ENCODE peak calls at places on chromosomes 2 and 18, in four cellular contexts. O, A, N and S are unnamed samples.

GRCh38 chr2:186443851-186444250 is 42.2 kb upstream of the ZC3H15 start:
- DNase-seq in O (no peak), A (no peak), N (no peak), S (no peak)

GRCh38 chr2:100422320-100422719 is 4.9 kb upstream of the CHST10 start:
- DNase-seq in O (peak), A (peak), N (peak), S (no peak)

GRCh38 chr2:240202616-240203015 is 62.2 kb upstream of the OTOS start:
- DNase-seq in O (no peak), A (no peak), N (no peak), S (no peak)

GRCh38 chr2:27236626-27237025 is 19.5 kb downstream of the CAD start:
- DNase-seq in O (no peak), A (no peak), N (no peak), S (no peak)

GRCh38 chr2:223047260-223047761 is 4.7 kb upstream of the KCNE4 start:
- DNase-seq in O (no peak), A (no peak), N (no peak), S (no peak)

GRCh38 chr18:35514752-35515459 is 17.1 kb upstream of the INO80C start:
- DNase-seq in O (no peak), A (no peak), N (no peak), S (no peak)

GRCh38 chr2:43325448-43325811 is 99.0 kb upstream of the ZFP36L2 start:
- DNase-seq in O (no peak), A (no peak), N (no peak), S (no peak)

GRCh38 chr18:6366776-6367175 is 47.9 kb downstream of the L3MBTL4 start:
- DNase-seq in O (no peak), A (no peak), N (no peak), S (no peak)

GRCh38 chr2:14354231-14354630 is 278.3 kb upstream of the LRATD1 start:
- DNase-seq in O (no peak), A (no peak), N (no peak), S (no peak)

GRCh38 chr2:56014075-56014730 is 90.6 kb upstream of the EFEMP1 start:
- DNase-seq in O (no peak), A (no peak), N (no peak), S (no peak)

GRCh38 chr2:74238879-74239278 is 40.5 kb downstream of the MTHFD2 start:
- DNase-seq in O (no peak), A (no peak), N (no peak), S (no peak)

GRCh38 chr18:5073026-5073944 is 123.8 kb downstream of the AKAIN1 start:
- DNase-seq in O (peak), A (peak), N (peak), S (peak)

GRCh38 chr2:148604927-148605326 is 39.6 kb upstream of the EPC2 start:
- DNase-seq in O (no peak), A (no peak), N (no peak), S (no peak)

GRCh38 chr2:1010373-1011017 is 59.8 kb downstream of the SNTG2 start:
- DNase-seq in O (no peak), A (peak), N (no peak), S (no peak)

GRCh38 chr2:138997849-138998517 is 217.8 kb upstream of the NXPH2 start:
- DNase-seq in O (peak), A (no peak), N (no peak), S (no peak)

GRCh38 chr2:172109256-172109655 is 6.6 kb upstream of the DLX2 start:
- DNase-seq in O (no peak), A (no peak), N (no peak), S (no peak)

GRCh38 chr2:49770919-49771318 is 616.6 kb upstream of the FSHR start:
- DNase-seq in O (no peak), A (peak), N (peak), S (peak)

GRCh38 chr2:217277646-217278048 is 417.8 kb upstream of the TNP1 start:
- DNase-seq in O (no peak), A (no peak), N (peak), S (no peak)

GRCh38 chr2:64865073-64865830 is 123.9 kb upstream of the SLC1A4 start:
- DNase-seq in O (no peak), A (peak), N (peak), S (peak)

GRCh38 chr18:46322941-46323340 is 218.8 kb downstream of the HAUS1 start:
- DNase-seq in O (no peak), A (no peak), N (no peak), S (no peak)

GRCh38 chr2:46171996-46172546 is 125.1 kb upstream of the EPAS1 start:
- DNase-seq in O (peak), A (no peak), N (no peak), S (no peak)
- TF ChIP-seq CTCF in O (peak), A (no peak), N (no peak), S (no peak)

DNA sequence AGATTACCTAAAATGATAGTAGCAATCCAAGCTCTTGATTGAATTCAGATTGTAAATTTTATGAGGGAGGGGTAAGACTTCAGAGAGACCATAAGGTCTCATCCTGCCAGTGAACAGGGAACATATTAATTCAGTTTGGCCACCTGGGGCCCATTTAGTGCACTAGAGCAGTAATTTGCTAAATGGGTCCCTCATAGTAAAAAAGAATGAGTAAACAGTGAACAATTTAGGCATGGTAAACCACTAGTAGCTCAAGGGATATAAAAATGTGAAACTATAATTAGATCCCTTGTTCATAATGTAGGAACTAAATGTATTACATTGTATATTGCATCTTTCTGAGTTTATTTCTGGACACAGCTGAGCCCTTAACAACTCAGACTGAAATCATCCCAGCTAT is 4.9 kb upstream of the PHLPP1 start:
- DNase-seq in O (no peak), A (no peak), N (no peak), S (no peak)
- TF ChIP-seq CTCF in O (no peak), A (no peak), N (no peak), S (no peak)

GRCh38 chr18:24112874-24113615 is 25.8 kb upstream of the CABYR start:
- DNase-seq in O (peak), A (no peak), N (peak), S (no peak)
- TF ChIP-seq CTCF in O (no peak), A (no peak), N (no peak), S (no peak)

GRCh38 chr18:60826346-60826745 is 453.8 kb upstream of the MC4R start:
- DNase-seq in O (no peak), A (no peak), N (no peak), S (no peak)
- TF ChIP-seq CTCF in O (no peak), A (no peak), N (no peak), S (no peak)

GRCh38 chr18:48950536-48951447 is at the start of gene SMAD7:
- DNase-seq in O (no peak), A (peak), N (no peak), S (peak)

GRCh38 chr18:48948112-48949050 is 2.4 kb downstream of the SMAD7 start:
- DNase-seq in O (no peak), A (peak), N (peak), S (peak)

GRCh38 chr18:48949051-48949605 is 1.6 kb downstream of the SMAD7 start:
- DNase-seq in O (no peak), A (peak), N (peak), S (peak)

GRCh38 chr18:48951448-48952286 is 902 bp upstream of the SMAD7 start:
- DNase-seq in O (no peak), A (peak), N (peak), S (peak)

GRCh38 chr18:48949606-48950535 is 894 bp downstream of the SMAD7 start:
- DNase-seq in O (no peak), A (peak), N (peak), S (peak)
- TF ChIP-seq CTCF in O (no peak), A (no peak), N (no peak), S (peak)

GRCh38 chr18:12092398-12093229 is 1.0 kb upstream of the ANKRD62 start:
- DNase-seq in O (peak), A (peak), N (peak), S (no peak)
- TF ChIP-seq CTCF in O (peak), A (no peak), N (peak), S (no peak)

DNA sequence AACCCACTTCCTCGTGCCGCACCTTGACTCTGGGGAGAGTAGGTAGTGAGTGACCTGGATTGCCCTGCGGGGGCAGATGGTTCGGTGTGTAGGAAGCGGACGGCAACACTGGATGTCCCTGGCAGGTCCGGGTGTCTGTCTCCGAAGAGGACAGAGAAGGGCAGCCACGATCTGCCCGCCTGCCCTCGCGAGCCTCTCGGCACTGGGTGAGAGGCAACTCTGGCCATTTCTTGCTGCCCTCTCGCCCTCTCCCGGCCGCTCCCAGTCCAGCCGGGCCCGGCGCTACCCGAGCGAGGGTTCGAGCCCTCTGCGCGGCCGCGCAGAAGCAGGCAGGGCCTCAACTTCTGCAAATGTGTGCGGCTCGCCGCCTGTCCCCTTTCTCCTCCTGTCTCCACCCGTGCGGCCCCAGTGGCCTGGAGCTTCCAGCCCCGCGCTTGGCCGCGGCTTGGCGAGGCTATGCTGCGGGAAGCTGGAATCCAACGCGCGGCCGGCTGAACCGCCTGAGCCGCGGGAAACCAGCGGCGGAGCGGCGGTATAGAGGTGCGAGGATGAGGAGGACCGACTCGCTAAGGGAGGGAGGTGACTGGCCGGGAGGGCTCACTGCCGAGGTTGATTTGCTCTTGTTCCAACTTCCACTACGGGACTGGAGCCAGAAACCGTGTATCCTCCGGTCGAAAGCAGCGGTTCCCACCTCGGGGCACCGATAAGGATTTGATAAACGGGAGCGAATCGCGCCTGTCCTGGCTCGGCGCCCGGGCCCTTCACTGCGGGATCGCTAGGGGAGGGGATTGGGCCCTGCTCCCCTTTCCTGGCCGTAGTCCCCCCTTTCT is 1.5 kb downstream of the EPAS1 start:
- DNase-seq in O (no peak), A (peak), N (peak), S (peak)
- TF ChIP-seq CTCF in O (peak), A (no peak), N (no peak), S (no peak)

DNA sequence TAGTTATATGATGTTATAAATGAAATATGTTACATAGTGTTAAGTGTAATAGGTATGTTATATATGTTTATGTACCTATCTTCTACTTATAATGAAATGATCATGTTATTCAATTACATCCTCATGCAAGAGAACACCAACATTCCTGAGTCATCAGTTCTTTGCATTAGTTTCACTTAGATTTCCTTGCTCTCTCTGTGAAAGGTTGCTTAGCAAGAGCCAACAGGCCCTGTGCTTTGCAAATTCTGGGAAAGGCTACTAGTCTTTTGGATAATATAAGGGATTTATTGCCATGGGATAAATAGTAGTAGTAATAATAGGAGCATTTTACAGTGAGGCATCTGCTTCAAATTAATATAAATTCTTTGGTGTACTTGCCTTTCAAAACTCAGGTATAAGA is 274.8 kb downstream of the SP3 start:
- DNase-seq in O (no peak), A (no peak), N (no peak), S (no peak)
- TF ChIP-seq CTCF in O (no peak), A (no peak), N (no peak), S (no peak)

GRCh38 chr2:82959677-82960076 is 1499.4 kb downstream of the SUCLG1 start:
- DNase-seq in O (no peak), A (no peak), N (no peak), S (no peak)

GRCh38 chr2:82950148-82950547 is 1508.9 kb downstream of the SUCLG1 start:
- DNase-seq in O (no peak), A (no peak), N (no peak), S (no peak)

DNA sequence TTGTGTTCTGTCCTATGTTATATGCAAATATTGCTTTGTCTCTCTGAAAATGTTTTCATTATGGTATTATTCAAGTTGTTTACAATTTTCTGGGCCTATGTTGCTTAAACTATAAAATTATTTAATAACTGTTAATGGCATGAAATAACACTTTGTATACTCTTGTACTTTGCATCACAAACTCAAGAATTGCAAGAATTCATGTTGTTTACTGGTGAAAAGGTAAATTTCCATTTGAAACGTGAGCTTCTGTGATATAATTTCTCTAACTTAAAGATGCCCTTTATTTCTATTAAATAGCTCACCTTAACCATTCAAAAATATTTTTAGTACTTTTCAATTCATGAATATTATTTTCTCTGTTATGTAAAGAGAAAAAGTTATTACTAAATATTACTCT is 1504.2 kb downstream of the SUCLG1 start:
- DNase-seq in O (no peak), A (no peak), N (no peak), S (no peak)
- TF ChIP-seq CTCF in O (no peak), A (no peak), N (no peak), S (no peak)